ENCODE peak calls at places on chromosomes 4 and X, in six cellular contexts. R is dorsolateral prefrontal cortex, P is mesenchymal stem cell, Y is astrocyte, G is fibroblast of lung, F is left lung. T is an unnamed sample.

GRCh38 chrX:19876962-19877361 is 10.4 kb downstream of the SH3KBP1 start:
- DNase-seq in Y (no peak), G (no peak), P (no peak), R (no peak), F (no peak), T (no peak)

GRCh38 chr4:78242071-78242470 is 184.9 kb downstream of the FRAS1 start:
- DNase-seq in R (no peak), P (no peak), Y (peak; percentile 7), G (peak; percentile 34), F (no peak), T (no peak)

GRCh38 chr4:142550955-142551354 is 295.1 kb downstream of the INPP4B start:
- DNase-seq in P (no peak), G (peak; percentile 34), Y (no peak), R (no peak), F (no peak), T (no peak)

GRCh38 chr4:5753766-5754528 is 42.9 kb downstream of the EVC start:
- DNase-seq in G (peak; percentile 93), Y (peak; percentile 89), P (peak; percentile 86), R (no peak), F (no peak), T (peak; percentile 71)

GRCh38 chrX:33190016-33190415 is 21.3 kb downstream of the DMD start:
- DNase-seq in Y (no peak), R (no peak), F (no peak), G (no peak), P (no peak), T (no peak)

GRCh38 chrX:40470830-40471429 is 109.8 kb upstream of the ATP6AP2 start:
- DNase-seq in P (peak; percentile 10), R (no peak), Y (no peak), F (no peak), G (peak; percentile 16), T (no peak)

GRCh38 chr4:13704020-13704419 is 76.5 kb upstream of the BOD1L1 start:
- DNase-seq in R (no peak), G (no peak), F (no peak), P (no peak), Y (no peak), T (no peak)

GRCh38 chrX:46803140-46803539 is 33.7 kb upstream of the RP2 start:
- DNase-seq in Y (no peak), F (no peak), R (no peak), P (no peak), G (no peak), T (no peak)

GRCh38 chr4:169756971-169757574 is 671 bp downstream of the HPF1 start:
- DNase-seq in P (peak; percentile 16), G (no peak), R (no peak), F (no peak), Y (no peak), T (no peak)

GRCh38 chr4:157151711-157152110 is 68.8 kb upstream of the GRIA2 start:
- DNase-seq in G (no peak), P (no peak), R (no peak), Y (no peak), F (no peak), T (no peak)

GRCh38 chr4:175514174-175514573 is 297.9 kb downstream of the GPM6A start:
- DNase-seq in P (no peak), G (peak; percentile 40), R (no peak), Y (peak; percentile 39), F (no peak), T (no peak)

GRCh38 chrX:25721564-25721963 is 416.6 kb upstream of the MAGEB18 start:
- DNase-seq in F (no peak), Y (no peak), G (no peak), P (no peak), R (no peak), T (no peak)

GRCh38 chr4:1008840-1009646 is 2.4 kb upstream of the FGFRL1 start:
- DNase-seq in F (no peak), R (no peak), P (peak; percentile 13), G (no peak), Y (no peak), T (no peak)

GRCh38 chr4:104629601-104630000 is 134.9 kb upstream of the CXXC4 start:
- DNase-seq in G (no peak), R (no peak), Y (no peak), F (no peak), P (no peak), T (no peak)

GRCh38 chr4:3766791-3767561 is 791 bp downstream of the ADRA2C start:
- DNase-seq in G (peak; percentile 7), P (peak; percentile 1), F (no peak), Y (no peak), R (no peak), T (no peak)

GRCh38 chr4:114028071-114028470 is 48.6 kb upstream of the ARSJ start:
- DNase-seq in G (no peak), R (no peak), P (no peak), Y (no peak), F (no peak), T (no peak)

GRCh38 chr4:123110685-123111084 is 188.3 kb upstream of the NUDT6 start:
- DNase-seq in P (no peak), G (no peak), Y (no peak), F (no peak), R (no peak), T (no peak)

GRCh38 chr4:81454498-81454897 is 17.2 kb downstream of the RASGEF1B start:
- DNase-seq in R (no peak), G (peak; percentile 12), P (no peak), F (no peak), Y (no peak), T (no peak)

GRCh38 chr4:151540728-151541437 is 131.9 kb downstream of the FHIP1A start:
- DNase-seq in F (no peak), P (peak; percentile 93), R (no peak), G (peak; percentile 95), Y (peak; percentile 96), T (no peak)

GRCh38 chr4:28463184-28463690 is 1602.6 kb downstream of the STIM2 start:
- DNase-seq in Y (no peak), P (no peak), R (no peak), G (no peak), F (no peak), T (no peak)

GRCh38 chr4:142840516-142841123 is 5.5 kb downstream of the INPP4B start:
- DNase-seq in P (peak; percentile 37), F (no peak), R (no peak), G (peak; percentile 41), Y (peak; percentile 25), T (no peak)

GRCh38 chr4:150799207-150799606 is 215.9 kb downstream of the LRBA start:
- DNase-seq in F (no peak), R (no peak), G (no peak), Y (no peak), P (no peak), T (no peak)

GRCh38 chrX:3939967-3940610 is 226.6 kb upstream of the PRKX start:
- DNase-seq in F (no peak), P (peak; percentile 13), Y (no peak), R (no peak), G (peak; percentile 6), T (no peak)

GRCh38 chr4:65791111-65791806 is 121.0 kb upstream of the EPHA5 start:
- DNase-seq in Y (no peak), P (no peak), R (no peak), G (peak; percentile 15), F (no peak), T (no peak)

GRCh38 chr4:2402053-2402452 is 16.4 kb downstream of the ZFYVE28 start:
- DNase-seq in P (peak; percentile 58), R (peak; percentile 62), Y (peak; percentile 10), F (peak; percentile 78), G (peak; percentile 38), T (no peak)

GRCh38 chr4:140637836-140638235 is 69.1 kb upstream of the UCP1 start:
- DNase-seq in F (no peak), P (no peak), Y (no peak), G (peak; percentile 5), R (no peak), T (no peak)

GRCh38 chr4:120611092-120611491 is 311.4 kb downstream of the PRDM5 start:
- DNase-seq in R (no peak), G (no peak), P (peak; percentile 3), Y (no peak), F (no peak), T (no peak)

GRCh38 chr4:183094393-183095198 is 4.5 kb upstream of the WWC2 start:
- DNase-seq in G (no peak), F (no peak), R (no peak), Y (no peak), P (no peak), T (no peak)

GRCh38 chr4:10694151-10694825 is 9.7 kb upstream of the CLNK start:
- DNase-seq in Y (no peak), G (peak; percentile 9), F (no peak), P (peak; percentile 21), R (no peak), T (no peak)

GRCh38 chrX:139692506-139692849 is 15.5 kb downstream of the MCF2 start:
- DNase-seq in G (no peak), Y (no peak), R (no peak), P (no peak), F (no peak), T (no peak)

GRCh38 chrX:17372052-17372451 is 2.9 kb upstream of the NHS start:
- DNase-seq in R (no peak), P (no peak), G (no peak), F (no peak), Y (no peak), T (no peak)

DNA sequence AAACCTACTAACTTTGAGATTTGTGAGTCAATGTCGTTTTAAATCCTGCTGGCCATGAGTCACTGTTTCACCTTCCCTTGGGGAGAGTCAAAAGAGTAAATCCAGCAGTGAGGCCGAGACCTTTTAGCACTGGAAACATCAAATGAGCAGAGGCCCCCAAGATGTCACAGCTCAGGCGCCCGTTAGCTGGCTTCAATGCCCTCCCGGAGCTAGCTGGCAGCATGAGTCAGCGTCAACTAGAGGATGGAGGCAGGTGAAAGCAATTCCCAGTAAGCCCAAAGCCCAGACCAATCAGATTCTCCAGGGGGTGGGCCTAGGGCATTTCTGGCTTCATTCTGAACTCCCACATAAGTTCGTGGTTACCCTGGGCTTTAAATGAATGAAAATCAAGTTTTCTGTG is 170.9 kb downstream of the CLCN4 start:
- DNase-seq in R (no peak), G (peak; percentile 19), F (no peak), Y (no peak), P (peak; percentile 7), T (no peak)
- H3K27ac ChIP-seq in R (no peak overlapping the region), G (no peak overlapping the region), F (no peak overlapping the region), Y (no peak overlapping the region), P (no peak overlapping the region), T (no peak overlapping the region)

GRCh38 chrX:23952401-23952800 is 44.6 kb downstream of the CXorf58 start:
- DNase-seq in F (no peak), G (no peak), P (no peak), Y (no peak), R (no peak), T (no peak)
- H3K4me3 ChIP-seq in F (no peak overlapping the region), G (no peak overlapping the region), P (no peak overlapping the region), Y (no peak overlapping the region), R (no peak overlapping the region), T (no peak overlapping the region)

GRCh38 chr4:184344899-184345572 is 127.4 kb upstream of the ENPP6 start:
- DNase-seq in R (no peak), F (no peak), P (no peak), Y (no peak), G (no peak), T (no peak)
- H3K27ac ChIP-seq in R (no peak overlapping the region), F (peak overlapping the region; percentile 40), P (no peak overlapping the region), Y (no peak overlapping the region), G (no peak overlapping the region), T (peak overlapping the region; percentile 66)

DNA sequence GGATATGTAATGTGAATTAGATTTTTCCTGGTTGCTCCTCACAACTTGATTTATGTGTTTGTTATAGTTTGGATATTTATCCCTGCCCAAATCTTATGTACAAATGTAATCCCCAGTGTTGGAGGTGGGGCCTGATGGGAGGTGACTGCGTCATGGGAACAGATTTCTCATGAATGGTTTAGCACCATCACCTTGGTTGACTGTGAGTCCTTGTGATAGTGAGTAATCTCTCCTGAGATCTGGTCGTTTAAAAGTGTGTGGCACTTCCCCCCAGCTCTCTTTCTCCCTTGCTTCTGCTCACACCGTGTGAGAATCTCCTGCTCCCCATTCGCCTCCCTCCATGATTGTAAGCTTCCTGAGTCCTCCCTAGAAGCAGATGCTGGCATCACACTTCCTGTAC is 2.2 kb downstream of the MID2 start:
- DNase-seq in F (no peak), R (no peak), Y (no peak), P (peak; percentile 8), G (no peak), T (no peak)
- H3K4me3 ChIP-seq in F (no peak overlapping the region), R (no peak overlapping the region), Y (no peak overlapping the region), P (no peak overlapping the region), G (no peak overlapping the region), T (peak overlapping the region; percentile 69)

T was measured in coronary artery.